ENCODE peak calls at places on chromosomes 7 and 10, in ten cellular contexts. S is mammary epithelial cell; E is astrocyte of the spinal cord; Y is HL-60; Q is Peyer's patch; T is body of pancreas; K is tibial nerve; V is cardiac fibroblast; A is CD4-positive, alpha-beta T cell; Z is activated CD8-positive, alpha-beta T cell treated with anti-CD3 and anti-CD28 coated beads for 36 hours. C is an unnamed sample.

GRCh38 chr10:117165557-117166419 is 27.7 kb upstream of the VAX1 start:
- DNase-seq in S (peak), E (no peak), Y (peak), Q (peak), T (peak), K (no peak), V (peak), A (no peak), Z (peak), C (no peak)

GRCh38 chr7:24708244-24708643 is 49.0 kb downstream of the GSDME start:
- DNase-seq in S (no peak), E (peak), Y (no peak), Q (no peak), T (no peak), K (no peak), V (no peak), A (no peak), Z (no peak), C (no peak)

GRCh38 chr10:126904807-126905686 is at the start of gene DOCK1:
- DNase-seq in S (peak), E (peak), Y (no peak), Q (peak), T (peak), K (peak), V (peak), A (no peak), Z (peak), C (no peak)

GRCh38 chr7:115707236-115707635 is 323.3 kb downstream of the TFEC start:
- DNase-seq in S (peak), E (peak), Y (no peak), Q (no peak), T (peak), K (no peak), V (peak), A (no peak), Z (peak), C (no peak)

GRCh38 chr10:89119651-89120050 is 87.5 kb downstream of the CH25H start:
- DNase-seq in S (no peak), E (no peak), Y (no peak), Q (no peak), T (no peak), K (no peak), V (no peak), A (no peak), Z (no peak), C (no peak)

GRCh38 chr7:23680417-23681405 is 712 bp downstream of the FAM221A start:
- DNase-seq in S (peak), E (peak), Y (no peak), Q (peak), T (peak), K (peak), V (peak), A (peak), Z (peak), C (no peak)

GRCh38 chr10:2610946-2611345 is 456.4 kb upstream of the PFKP start:
- DNase-seq in S (no peak), E (no peak), Y (no peak), Q (no peak), T (no peak), K (no peak), V (no peak), A (no peak), Z (no peak), C (peak)

GRCh38 chr10:30784896-30785605 is 155.5 kb upstream of the LYZL2 start:
- DNase-seq in S (no peak), E (peak), Y (no peak), Q (peak), T (peak), K (peak), V (peak), A (no peak), Z (peak), C (peak)

GRCh38 chr10:21496285-21497176 is 29.0 kb downstream of the SKIDA1 start:
- DNase-seq in S (peak), E (peak), Y (peak), Q (peak), T (peak), K (no peak), V (peak), A (peak), Z (peak), C (no peak)

GRCh38 chr7:36881206-36881605 is 156.9 kb upstream of the AOAH start:
- DNase-seq in S (peak), E (no peak), Y (no peak), Q (no peak), T (no peak), K (no peak), V (no peak), A (no peak), Z (no peak), C (no peak)

GRCh38 chr7:36878288-36878687 is 154.0 kb upstream of the AOAH start:
- DNase-seq in S (no peak), E (no peak), Y (no peak), Q (no peak), T (no peak), K (no peak), V (no peak), A (no peak), Z (no peak), C (no peak)

GRCh38 chr7:36875794-36876193 is 151.5 kb upstream of the AOAH start:
- DNase-seq in S (no peak), E (peak), Y (no peak), Q (no peak), T (peak), K (no peak), V (no peak), A (no peak), Z (no peak), C (no peak)

GRCh38 chr7:36879021-36879420 is 154.7 kb upstream of the AOAH start:
- DNase-seq in S (no peak), E (no peak), Y (no peak), Q (no peak), T (no peak), K (no peak), V (no peak), A (no peak), Z (no peak), C (no peak)

DNA sequence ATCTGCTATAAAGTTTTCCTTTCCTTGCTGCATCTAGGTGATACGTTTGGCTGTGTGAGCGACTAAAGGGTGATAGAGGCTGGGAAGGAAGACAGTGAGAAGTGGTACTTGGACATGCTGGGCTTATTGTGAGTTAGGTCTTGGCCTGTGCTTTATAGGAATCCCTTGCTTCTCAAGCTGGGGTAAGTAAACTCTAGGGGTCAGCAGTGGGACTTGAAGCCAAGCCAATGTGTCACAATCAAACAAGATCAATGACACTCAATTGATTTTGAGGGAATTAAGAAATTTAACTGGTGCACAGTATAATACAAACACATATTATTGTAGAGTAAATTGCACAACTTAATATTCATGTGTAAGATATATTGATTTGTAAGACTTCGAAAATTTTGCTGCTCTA is 155.8 kb upstream of the AOAH start:
- DNase-seq in S (no peak), E (no peak), Y (no peak), Q (no peak), T (no peak), K (no peak), V (no peak), A (no peak), Z (no peak), C (no peak)
- TF ChIP-seq CTCF in S (peak), E (no peak), Y (no peak), Q (no peak), T (no peak), K (no peak), V (no peak), A (no peak), Z (no peak), C (no peak)

DNA sequence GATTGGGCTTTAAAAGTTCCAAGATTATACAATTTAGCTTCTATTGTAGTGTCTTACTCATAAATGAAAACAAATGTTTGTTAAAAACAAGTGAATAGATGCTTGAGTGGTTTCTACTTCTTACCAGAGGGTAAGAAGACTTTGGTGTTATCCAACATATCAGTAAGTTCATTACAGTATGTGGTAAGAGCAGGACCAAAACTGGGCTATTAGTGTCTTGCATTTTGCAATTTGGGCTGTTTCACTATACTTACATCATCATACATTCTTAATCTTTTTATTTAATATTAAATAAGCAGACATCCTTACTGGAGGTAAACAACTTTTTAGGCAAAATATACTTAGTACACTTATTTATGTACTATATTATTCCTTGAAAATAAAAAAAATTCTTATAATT is 248.4 kb upstream of the HGF start:
- DNase-seq in S (no peak), E (no peak), Y (no peak), Q (no peak), T (no peak), K (no peak), V (peak), A (no peak), Z (no peak), C (no peak)
- TF ChIP-seq CTCF in S (no peak), E (no peak), Y (no peak), Q (no peak), T (no peak), K (no peak), V (no peak), A (no peak), Z (no peak), C (no peak)

GRCh38 chr7:111098926-111099250 is 8.0 kb downstream of the LRRN3 start:
- DNase-seq in S (no peak), E (no peak), Y (no peak), Q (no peak), T (no peak), K (no peak), V (no peak), A (no peak), Z (no peak), C (no peak)
- TF ChIP-seq CTCF in S (no peak), E (no peak), Y (no peak), Q (no peak), T (no peak), K (no peak), V (no peak), A (peak), Z (no peak), C (no peak)

GRCh38 chr10:127919418-127920191 is 12.7 kb downstream of the PTPRE start:
- DNase-seq in S (no peak), E (peak), Y (peak), Q (no peak), T (no peak), K (no peak), V (peak), A (no peak), Z (peak), C (no peak)

GRCh38 chr10:127913368-127913759 is 6.5 kb downstream of the PTPRE start:
- DNase-seq in S (no peak), E (no peak), Y (no peak), Q (no peak), T (no peak), K (no peak), V (no peak), A (no peak), Z (no peak), C (no peak)

GRCh38 chr10:127918570-127918969 is 11.7 kb downstream of the PTPRE start:
- DNase-seq in S (no peak), E (no peak), Y (peak), Q (no peak), T (no peak), K (no peak), V (no peak), A (no peak), Z (no peak), C (no peak)

GRCh38 chr10:127915324-127915723 is 8.4 kb downstream of the PTPRE start:
- DNase-seq in S (no peak), E (no peak), Y (no peak), Q (no peak), T (no peak), K (no peak), V (no peak), A (no peak), Z (no peak), C (no peak)

DNA sequence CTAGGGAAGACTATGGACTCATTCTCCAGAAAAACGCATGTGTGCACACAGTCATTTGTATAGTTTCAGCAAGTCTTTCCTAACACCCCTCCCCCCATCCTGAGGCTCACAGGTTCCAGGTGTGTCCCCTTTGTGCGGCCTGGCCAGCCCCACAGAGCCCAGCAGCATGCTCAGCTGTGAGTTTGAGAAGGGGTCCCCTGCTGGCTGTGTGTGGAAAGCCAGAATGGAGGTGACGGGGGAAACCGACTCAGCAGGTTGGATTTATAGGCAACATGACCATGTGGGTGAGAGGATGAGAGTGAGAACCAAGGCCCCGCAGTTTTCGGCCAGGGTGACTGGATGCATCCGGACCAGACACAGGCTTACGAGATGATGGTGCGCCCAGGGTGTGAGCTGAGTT is 9.9 kb downstream of the PTPRE start:
- DNase-seq in S (no peak), E (no peak), Y (no peak), Q (no peak), T (no peak), K (no peak), V (no peak), A (no peak), Z (no peak), C (no peak)
- TF ChIP-seq CTCF in S (no peak), E (no peak), Y (no peak), Q (no peak), T (no peak), K (no peak), V (no peak), A (no peak), Z (no peak), C (no peak)

GRCh38 chr7:133275441-133276105 is 22.7 kb downstream of the EXOC4 start:
- DNase-seq in S (no peak), E (peak), Y (no peak), Q (no peak), T (no peak), K (no peak), V (peak), A (no peak), Z (no peak), C (no peak)

GRCh38 chr7:133274265-133274664 is 21.4 kb downstream of the EXOC4 start:
- DNase-seq in S (no peak), E (no peak), Y (no peak), Q (no peak), T (no peak), K (no peak), V (no peak), A (no peak), Z (no peak), C (no peak)

GRCh38 chr7:133273221-133273620 is 20.3 kb downstream of the EXOC4 start:
- DNase-seq in S (no peak), E (no peak), Y (no peak), Q (no peak), T (no peak), K (no peak), V (no peak), A (no peak), Z (no peak), C (no peak)

DNA sequence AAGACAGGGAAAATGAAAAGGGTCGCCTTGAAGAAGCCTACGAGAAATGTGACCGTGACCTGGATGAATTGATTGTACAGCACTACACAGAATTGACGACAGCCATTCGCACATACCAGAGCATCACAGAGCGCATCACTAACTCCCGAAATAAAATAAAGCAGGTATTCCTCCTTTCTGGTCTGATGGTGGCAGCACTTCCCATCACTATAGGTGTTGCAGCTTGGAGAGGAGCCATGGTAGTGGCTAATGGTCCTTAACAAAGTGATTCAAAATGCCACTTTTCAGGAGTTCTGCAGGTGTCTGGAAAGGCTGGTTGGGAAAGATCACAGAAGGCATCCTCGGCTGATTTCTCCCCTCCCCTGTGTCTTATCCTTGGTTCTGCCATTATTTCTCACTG is 22.1 kb downstream of the EXOC4 start:
- DNase-seq in S (no peak), E (no peak), Y (no peak), Q (no peak), T (no peak), K (no peak), V (no peak), A (no peak), Z (no peak), C (no peak)
- TF ChIP-seq CTCF in S (peak), E (no peak), Y (no peak), Q (no peak), T (no peak), K (no peak), V (no peak), A (no peak), Z (no peak), C (no peak)

DNA sequence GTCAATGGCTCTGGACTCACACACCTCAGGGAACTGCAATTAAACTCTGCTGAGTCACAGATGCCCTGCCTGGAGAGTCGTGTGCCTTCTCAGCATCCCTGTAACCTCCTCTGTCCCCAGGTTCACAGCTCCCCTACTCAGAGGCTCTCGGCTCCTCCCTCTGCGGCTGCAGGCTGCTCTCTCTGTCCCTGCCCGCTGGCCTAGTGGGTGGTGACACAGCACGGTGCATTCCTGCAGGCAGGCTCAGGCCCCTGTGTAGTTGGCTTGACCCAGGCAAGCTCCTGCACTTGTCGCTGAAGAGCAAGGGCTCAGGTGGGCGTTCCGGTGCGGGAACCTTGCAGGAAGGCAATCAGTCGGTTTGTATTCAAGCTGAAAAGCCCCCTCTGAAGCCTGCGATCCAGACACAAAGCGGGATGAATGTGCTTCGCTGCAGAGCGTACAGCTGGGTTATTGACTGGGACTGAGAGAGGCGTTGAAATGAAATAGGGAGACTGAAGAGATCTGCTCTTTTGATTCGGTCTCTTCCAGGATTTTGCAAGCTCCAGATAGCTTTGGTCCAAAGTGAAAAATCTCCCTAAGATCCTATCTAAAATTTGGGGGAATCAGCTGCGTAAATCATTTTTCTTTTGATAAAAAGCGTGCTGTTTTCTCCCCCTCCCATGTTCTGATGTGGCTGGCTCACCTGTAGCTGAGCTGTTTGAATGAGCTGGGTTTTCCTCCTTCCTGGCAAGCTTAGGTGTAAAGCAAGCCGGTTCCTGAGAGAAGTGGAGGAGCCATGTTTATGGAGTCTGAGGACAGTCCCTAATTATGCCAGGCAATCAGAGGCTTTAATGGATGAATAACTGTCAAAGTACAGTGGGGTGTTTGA is 208.7 kb upstream of the PHYHIPL start:
- DNase-seq in S (peak), E (no peak), Y (no peak), Q (peak), T (peak), K (no peak), V (no peak), A (no peak), Z (no peak), C (no peak)
- TF ChIP-seq CTCF in S (no peak), E (no peak), Y (no peak), Q (no peak), T (no peak), K (no peak), V (no peak), A (no peak), Z (no peak), C (no peak)

DNA sequence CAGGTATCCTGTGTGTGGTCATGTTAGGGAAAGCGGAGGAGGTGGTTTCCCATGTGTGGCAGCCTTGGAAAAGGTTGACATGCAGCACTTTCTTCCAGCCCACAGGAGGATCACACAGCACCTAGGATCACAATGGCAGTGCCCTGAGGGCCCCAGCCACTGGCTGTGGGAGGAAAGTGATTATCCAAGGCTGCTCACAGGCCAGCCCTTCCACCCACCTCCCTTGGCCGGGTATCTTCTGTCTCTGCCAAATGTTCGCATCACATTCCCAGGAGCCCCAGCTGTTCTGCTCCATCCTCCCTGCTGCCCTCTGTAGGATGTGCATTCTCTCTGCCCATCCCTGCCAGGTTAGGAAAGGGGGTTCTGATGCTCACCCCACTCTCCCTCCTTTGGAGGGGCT is 2.5 kb upstream of the MLXIPL start:
- DNase-seq in S (peak), E (no peak), Y (no peak), Q (no peak), T (no peak), K (no peak), V (peak), A (no peak), Z (no peak), C (no peak)
- TF ChIP-seq CTCF in S (peak), E (peak), Y (no peak), Q (no peak), T (no peak), K (no peak), V (no peak), A (no peak), Z (no peak), C (peak)

GRCh38 chr10:58063854-58064480 is 203.7 kb downstream of the IPMK start:
- DNase-seq in S (no peak), E (no peak), Y (no peak), Q (no peak), T (no peak), K (no peak), V (no peak), A (no peak), Z (no peak), C (no peak)

GRCh38 chr10:58065529-58065815 is 202.2 kb downstream of the IPMK start:
- DNase-seq in S (no peak), E (no peak), Y (no peak), Q (no peak), T (no peak), K (no peak), V (no peak), A (no peak), Z (no peak), C (no peak)

GRCh38 chr10:58066126-58066525 is 201.6 kb downstream of the IPMK start:
- DNase-seq in S (no peak), E (no peak), Y (no peak), Q (no peak), T (no peak), K (no peak), V (no peak), A (no peak), Z (no peak), C (no peak)

GRCh38 chr10:58066979-58067378 is 200.7 kb downstream of the IPMK start:
- DNase-seq in S (no peak), E (no peak), Y (no peak), Q (no peak), T (no peak), K (no peak), V (no peak), A (no peak), Z (no peak), C (no peak)

GRCh38 chr10:58064714-58065528 is 202.8 kb downstream of the IPMK start:
- DNase-seq in S (peak), E (peak), Y (no peak), Q (no peak), T (no peak), K (no peak), V (peak), A (no peak), Z (peak), C (no peak)
- TF ChIP-seq CTCF in S (peak), E (peak), Y (peak), Q (peak), T (peak), K (peak), V (peak), A (no peak), Z (peak), C (peak)

GRCh38 chr10:132591166-132591971 is 53.8 kb downstream of the INPP5A start:
- DNase-seq in S (peak), E (peak), Y (no peak), Q (peak), T (peak), K (no peak), V (peak), A (no peak), Z (no peak), C (no peak)
- TF ChIP-seq CTCF in S (peak), E (no peak), Y (no peak), Q (no peak), T (no peak), K (no peak), V (no peak), A (no peak), Z (no peak), C (no peak)

C was measured in D721Med.